ENCODE peak calls at places on chromosome 9, in eight cellular contexts. E, G, F, Z, D, I, Y and H are unnamed samples. For H3K4me1 and H3K27me3, the result is how much of the 10 kb centered on the place peaks cover.

GRCh38 chr9:21854594-21854993 is 52.2 kb downstream of the MTAP start:
- DNase-seq in E (no peak), G (no peak), F (peak), Z (no peak), D (no peak), I (no peak), Y (peak), H (no peak)

GRCh38 chr9:40914772-40915659 is 213.5 kb downstream of the FOXD4L6 start:
- DNase-seq in E (peak), G (no peak), F (no peak), Z (no peak), D (no peak), I (no peak), Y (no peak), H (no peak)

GRCh38 chr9:119003882-119004617 is 365.2 kb downstream of the BRINP1 start:
- DNase-seq in E (no peak), G (no peak), F (no peak), Z (no peak), D (no peak), I (no peak), Y (no peak), H (no peak)

GRCh38 chr9:115202960-115203751 is 85.2 kb upstream of the TNC start:
- DNase-seq in E (no peak), G (no peak), F (no peak), Z (no peak), D (no peak), I (no peak), Y (no peak), H (no peak)

GRCh38 chr9:136531904-136532798 is 13.7 kb downstream of the NOTCH1 start:
- DNase-seq in E (no peak), G (no peak), F (no peak), Z (no peak), D (no peak), I (no peak), Y (no peak), H (no peak)

GRCh38 chr9:72951520-72952393 is 1.1 kb downstream of the ALDH1A1 start:
- DNase-seq in E (no peak), G (no peak), F (no peak), Z (no peak), D (no peak), I (no peak), Y (no peak), H (no peak)

GRCh38 chr9:105127863-105128220 is 116.6 kb upstream of the SLC44A1 start:
- DNase-seq in E (no peak), G (peak), F (no peak), Z (no peak), D (no peak), I (no peak), Y (no peak), H (no peak)

GRCh38 chr9:78676009-78676408 is 379.1 kb downstream of the PSAT1 start:
- DNase-seq in E (no peak), G (no peak), F (no peak), Z (no peak), D (no peak), I (no peak), Y (no peak), H (no peak)

GRCh38 chr9:70083429-70083828 is 39.8 kb downstream of the MAMDC2 start:
- DNase-seq in E (no peak), G (no peak), F (no peak), Z (no peak), D (no peak), I (no peak), Y (no peak), H (no peak)

GRCh38 chr9:130139251-130139650 is 33.0 kb upstream of the NCS1 start:
- DNase-seq in E (no peak), G (no peak), F (no peak), Z (no peak), D (no peak), I (no peak), Y (no peak), H (no peak)

GRCh38 chr9:76302947-76303550 is 91.2 kb downstream of the RFK start:
- DNase-seq in E (no peak), G (peak), F (no peak), Z (no peak), D (peak), I (no peak), Y (no peak), H (no peak)

GRCh38 chr9:4050686-4051315 is 249.1 kb downstream of the GLIS3 start:
- DNase-seq in E (no peak), G (no peak), F (no peak), Z (no peak), D (no peak), I (no peak), Y (no peak), H (no peak)

GRCh38 chr9:137314561-137315560 is 12.8 kb upstream of the NRARP start:
- DNase-seq in E (no peak), G (no peak), F (peak), Z (no peak), D (no peak), I (no peak), Y (peak), H (no peak)

GRCh38 chr9:101486693-101487442 is 46.8 kb upstream of the RNF20 start:
- DNase-seq in E (no peak), G (no peak), F (peak), Z (peak), D (peak), I (peak), Y (peak), H (no peak)

GRCh38 chr9:14419302-14419937 is 105.5 kb upstream of the NFIB start:
- DNase-seq in E (no peak), G (no peak), F (no peak), Z (no peak), D (no peak), I (no peak), Y (no peak), H (no peak)

GRCh38 chr9:36023260-36024048 is 13.3 kb upstream of the RECK start:
- DNase-seq in E (no peak), G (peak), F (peak), Z (peak), D (peak), I (peak), Y (peak), H (no peak)

GRCh38 chr9:121541945-121542344 is 42.3 kb upstream of the GGTA1 start:
- DNase-seq in E (no peak), G (no peak), F (no peak), Z (no peak), D (no peak), I (no peak), Y (no peak), H (no peak)

GRCh38 chr9:117434568-117434967 is 19.7 kb upstream of the ASTN2 start:
- DNase-seq in E (no peak), G (no peak), F (no peak), Z (no peak), D (peak), I (no peak), Y (no peak), H (no peak)

GRCh38 chr9:90936380-90936779 is 134.8 kb downstream of the SYK start:
- DNase-seq in E (no peak), G (no peak), F (no peak), Z (no peak), D (no peak), I (no peak), Y (no peak), H (no peak)

GRCh38 chr9:81984911-81985310 is 3.7 kb upstream of the SPATA31D1 start:
- DNase-seq in E (no peak), G (no peak), F (no peak), Z (no peak), D (peak), I (no peak), Y (no peak), H (no peak)

GRCh38 chr9:69076550-69076949 is 41.0 kb downstream of the FXN start:
- DNase-seq in E (no peak), G (no peak), F (no peak), Z (no peak), D (no peak), I (no peak), Y (no peak), H (no peak)
- H3K4me1 ChIP-seq in E (under half), G (under half), F (under half), Z (under half), D (under half), I (under half), Y (under half), H (under half)

GRCh38 chr9:98605116-98605515 is 103.6 kb downstream of the GABBR2 start:
- DNase-seq in E (no peak), G (no peak), F (no peak), Z (no peak), D (no peak), I (no peak), Y (no peak), H (no peak)
- H3K27me3 ChIP-seq in E (under half), G (under half), F (under half), Z (under half), D (under half), I (under half), Y (under half), H (under half)

DNA sequence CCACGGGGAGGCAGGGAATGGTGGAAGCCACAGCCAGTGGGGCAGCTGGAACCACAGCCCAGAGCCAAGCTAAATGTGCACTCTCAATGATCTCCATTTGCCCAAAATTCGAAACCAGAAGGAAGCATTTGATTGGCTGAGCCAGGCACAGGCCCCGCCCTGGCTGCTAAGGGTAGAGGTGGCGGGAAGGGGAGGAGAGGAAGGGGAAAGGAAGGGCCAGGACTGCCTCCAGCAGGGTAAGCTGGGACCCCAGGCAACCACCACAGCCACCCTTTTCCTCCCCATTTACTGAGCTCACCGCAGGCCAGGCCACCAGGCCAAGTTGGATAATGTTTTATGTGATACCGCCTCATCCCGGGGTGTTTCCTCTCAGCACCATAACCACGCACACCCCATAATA is 100.3 kb upstream of the RAPGEF1 start:
- DNase-seq in E (no peak), G (no peak), F (peak), Z (no peak), D (peak), I (no peak), Y (no peak), H (no peak)
- H3K4me1 ChIP-seq in E (under half), G (under half), F (under half), Z (under half), D (under half), I (under half), Y (under half), H (under half)

GRCh38 chr9:135048046-135048757 is 39.3 kb upstream of the OLFM1 start:
- DNase-seq in E (peak), G (no peak), F (no peak), Z (no peak), D (no peak), I (no peak), Y (no peak), H (no peak)
- H3K27me3 ChIP-seq in E (under half), G (under half), F (under half), Z (half or more), D (under half), I (under half), Y (under half), H (under half)

GRCh38 chr9:98905015-98905414 is 38.7 kb upstream of the COL15A1 start:
- DNase-seq in E (peak), G (no peak), F (no peak), Z (no peak), D (no peak), I (peak), Y (no peak), H (no peak)
- H3K4me1 ChIP-seq in E (under half), G (under half), F (under half), Z (under half), D (under half), I (under half), Y (under half), H (under half)

GRCh38 chr9:69023650-69024049 is 9.7 kb upstream of the PRKACG start:
- DNase-seq in E (no peak), G (no peak), F (no peak), Z (no peak), D (peak), I (peak), Y (peak), H (no peak)
- H3K27me3 ChIP-seq in E (under half), G (under half), F (under half), Z (under half), D (under half), I (under half), Y (under half), H (under half)

GRCh38 chr9:108783318-108784127 is 72.3 kb downstream of the ACTL7B start:
- DNase-seq in E (no peak), G (no peak), F (no peak), Z (no peak), D (no peak), I (no peak), Y (no peak), H (no peak)
- H3K4me1 ChIP-seq in E (under half), G (under half), F (under half), Z (under half), D (under half), I (under half), Y (under half), H (under half)

DNA sequence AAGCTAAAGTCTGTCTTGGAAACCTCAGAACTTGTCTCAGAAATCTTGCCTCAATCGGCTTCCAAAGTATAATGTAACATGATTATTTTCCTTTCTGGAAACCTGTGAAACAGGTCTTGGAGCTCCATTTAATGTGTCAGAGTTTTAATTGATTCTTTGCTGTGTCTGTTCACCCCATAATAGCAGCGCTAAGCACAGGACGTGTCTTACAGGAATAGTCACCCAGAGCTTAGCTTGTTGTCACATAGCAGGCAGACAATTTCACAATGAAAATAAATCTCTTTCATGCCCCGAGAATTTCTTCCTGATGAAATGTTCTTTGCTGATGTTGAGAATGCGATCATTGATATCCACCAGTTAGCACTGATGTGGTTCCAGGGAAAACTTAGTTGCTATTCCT is 40.2 kb upstream of the PTPN3 start:
- DNase-seq in E (no peak), G (no peak), F (no peak), Z (no peak), D (no peak), I (no peak), Y (no peak), H (no peak)
- H3K27me3 ChIP-seq in E (under half), G (under half), F (under half), Z (under half), D (under half), I (under half), Y (under half), H (under half)

GRCh38 chr9:1051286-1052118 is 1.3 kb downstream of the DMRT2 start:
- DNase-seq in E (no peak), G (no peak), F (peak), Z (no peak), D (peak), I (peak), Y (peak), H (no peak)
- H3K4me1 ChIP-seq in E (under half), G (under half), F (under half), Z (under half), D (under half), I (under half), Y (under half), H (half or more)

GRCh38 chr9:34809504-34810186 is 99.7 kb upstream of the CCL21 start:
- DNase-seq in E (no peak), G (no peak), F (peak), Z (no peak), D (peak), I (peak), Y (peak), H (no peak)
- H3K27me3 ChIP-seq in E (under half), G (under half), F (under half), Z (under half), D (half or more), I (under half), Y (under half), H (half or more)